ENCODE peak calls at places on chromosomes 3 and 15, in four cellular contexts. A is activated CD4-positive, alpha-beta memory T cell treated with anti-CD3 and anti-CD28 coated beads for 36 hours; M is cardiac fibroblast; R is upper lobe of right lung. F is an unnamed sample.

GRCh38 chr15:59276225-59277178 is 69.9 kb downstream of the LDHAL6B start:
- DNase-seq in A (no peak), M (no peak), R (no peak), F (no peak)

GRCh38 chr15:75705854-75706681 is 6.6 kb downstream of the CSPG4 start:
- DNase-seq in A (no peak), M (no peak), R (no peak), F (peak)

GRCh38 chr15:99096894-99097426 is 7.9 kb upstream of the SYNM start:
- DNase-seq in A (no peak), M (no peak), R (no peak), F (no peak)

GRCh38 chr15:63763476-63764123 is 70.1 kb downstream of the HERC1 start:
- DNase-seq in A (no peak), M (peak), R (no peak), F (no peak)

GRCh38 chr3:159766563-159767185 is 222.0 kb upstream of the IL12A start:
- DNase-seq in A (no peak), M (peak), R (no peak), F (no peak)

GRCh38 chr3:171845541-171846284 is 2.6 kb downstream of the TMEM212 start:
- DNase-seq in A (no peak), M (no peak), R (no peak), F (no peak)

GRCh38 chr3:65331730-65332129 is 643.9 kb upstream of the ADAMTS9 start:
- DNase-seq in A (no peak), M (no peak), R (no peak), F (no peak)

GRCh38 chr3:59093521-59093920 is 43.7 kb upstream of the CFAP20DC start:
- DNase-seq in A (no peak), M (no peak), R (no peak), F (no peak)

GRCh38 chr3:39193391-39193790 is 996 bp upstream of the XIRP1 start:
- DNase-seq in A (no peak), M (peak), R (no peak), F (peak)

GRCh38 chr3:143252931-143253330 is 133.4 kb downstream of the CHST2 start:
- DNase-seq in A (no peak), M (no peak), R (no peak), F (no peak)

GRCh38 chr3:16173696-16174355 is 654 bp upstream of the GALNT15 start:
- DNase-seq in A (no peak), M (peak), R (no peak), F (no peak)

GRCh38 chr15:98955331-98955730 is 52.3 kb downstream of the PGPEP1L start:
- DNase-seq in A (no peak), M (no peak), R (no peak), F (peak)

GRCh38 chr3:81545572-81545971 is 215.9 kb downstream of the GBE1 start:
- DNase-seq in A (no peak), M (peak), R (no peak), F (no peak)

GRCh38 chr15:77578641-77579372 is 53.9 kb downstream of the LINGO1 start:
- DNase-seq in A (no peak), M (no peak), R (no peak), F (no peak)

GRCh38 chr3:66609660-66610547 is 109.1 kb upstream of the LRIG1 start:
- DNase-seq in A (no peak), M (peak), R (no peak), F (peak)